ENCODE peak calls at places on chromosomes 7 and 10, in seven cellular contexts. One of them, this sample, is unnamed.

GRCh38 chr7:131057524-131058065 is 270.1 kb upstream of the MKLN1 start:
- DNase-seq in PC-9: no peak
- DNase-seq in tibial artery: no peak
- DNase-seq in fibroblast of lung: no peak
- DNase-seq in esophagus squamous epithelium: no peak
- DNase-seq in CD8-positive, alpha-beta T cell: no peak
- DNase-seq in RWPE2: no peak
- DNase-seq in this sample: no peak

GRCh38 chr10:88991161-88991899 is 732 bp downstream of the FAS start:
- DNase-seq in CD8-positive, alpha-beta T cell: peak
- DNase-seq in fibroblast of lung: peak
- DNase-seq in tibial artery: peak
- DNase-seq in esophagus squamous epithelium: no peak
- DNase-seq in PC-9: peak
- DNase-seq in RWPE2: peak
- DNase-seq in this sample: peak

GRCh38 chr7:87310790-87311419 is 34.6 kb upstream of the CROT start:
- DNase-seq in tibial artery: no peak
- DNase-seq in RWPE2: no peak
- DNase-seq in PC-9: no peak
- DNase-seq in esophagus squamous epithelium: no peak
- DNase-seq in CD8-positive, alpha-beta T cell: no peak
- DNase-seq in fibroblast of lung: no peak
- DNase-seq in this sample: no peak

GRCh38 chr7:96184783-96185182 is 137.1 kb downstream of the SLC25A13 start:
- DNase-seq in CD8-positive, alpha-beta T cell: no peak
- DNase-seq in PC-9: no peak
- DNase-seq in RWPE2: no peak
- DNase-seq in tibial artery: no peak
- DNase-seq in fibroblast of lung: no peak
- DNase-seq in esophagus squamous epithelium: no peak
- DNase-seq in this sample: no peak

GRCh38 chr7:127794551-127794950 is 142.6 kb downstream of the SND1 start:
- DNase-seq in PC-9: no peak
- DNase-seq in tibial artery: no peak
- DNase-seq in esophagus squamous epithelium: no peak
- DNase-seq in fibroblast of lung: no peak
- DNase-seq in RWPE2: no peak
- DNase-seq in CD8-positive, alpha-beta T cell: no peak
- DNase-seq in this sample: no peak

GRCh38 chr7:13036256-13036765 is 348.9 kb downstream of the ARL4A start:
- DNase-seq in tibial artery: no peak
- DNase-seq in RWPE2: no peak
- DNase-seq in esophagus squamous epithelium: no peak
- DNase-seq in PC-9: no peak
- DNase-seq in fibroblast of lung: peak
- DNase-seq in CD8-positive, alpha-beta T cell: no peak
- DNase-seq in this sample: no peak

GRCh38 chr7:108515636-108516035 is 10.3 kb downstream of the PNPLA8 start:
- DNase-seq in PC-9: no peak
- DNase-seq in tibial artery: no peak
- DNase-seq in RWPE2: no peak
- DNase-seq in CD8-positive, alpha-beta T cell: no peak
- DNase-seq in fibroblast of lung: no peak
- DNase-seq in esophagus squamous epithelium: no peak
- DNase-seq in this sample: no peak

GRCh38 chr7:26357793-26358139 is 66.1 kb downstream of the SNX10 start:
- DNase-seq in CD8-positive, alpha-beta T cell: no peak
- DNase-seq in RWPE2: no peak
- DNase-seq in esophagus squamous epithelium: no peak
- DNase-seq in PC-9: no peak
- DNase-seq in tibial artery: no peak
- DNase-seq in fibroblast of lung: no peak
- DNase-seq in this sample: no peak

GRCh38 chr7:105589221-105590077 is 8.2 kb upstream of the EFCAB10 start:
- DNase-seq in tibial artery: peak
- DNase-seq in RWPE2: no peak
- DNase-seq in PC-9: peak
- DNase-seq in fibroblast of lung: peak
- DNase-seq in CD8-positive, alpha-beta T cell: peak
- DNase-seq in esophagus squamous epithelium: no peak
- DNase-seq in this sample: peak

GRCh38 chr7:105591522-105591921 is 10.2 kb upstream of the EFCAB10 start:
- DNase-seq in esophagus squamous epithelium: no peak
- DNase-seq in fibroblast of lung: no peak
- DNase-seq in RWPE2: no peak
- DNase-seq in tibial artery: no peak
- DNase-seq in CD8-positive, alpha-beta T cell: no peak
- DNase-seq in PC-9: no peak
- DNase-seq in this sample: peak

GRCh38 chr7:105596866-105597265 is 15.6 kb upstream of the EFCAB10 start:
- DNase-seq in tibial artery: no peak
- DNase-seq in RWPE2: no peak
- DNase-seq in fibroblast of lung: no peak
- DNase-seq in esophagus squamous epithelium: no peak
- DNase-seq in CD8-positive, alpha-beta T cell: no peak
- DNase-seq in PC-9: no peak
- DNase-seq in this sample: peak

GRCh38 chr7:105590793-105591192 is 9.5 kb upstream of the EFCAB10 start:
- DNase-seq in fibroblast of lung: no peak
- DNase-seq in tibial artery: no peak
- DNase-seq in PC-9: no peak
- DNase-seq in esophagus squamous epithelium: no peak
- DNase-seq in CD8-positive, alpha-beta T cell: no peak
- DNase-seq in RWPE2: no peak
- DNase-seq in this sample: no peak

DNA sequence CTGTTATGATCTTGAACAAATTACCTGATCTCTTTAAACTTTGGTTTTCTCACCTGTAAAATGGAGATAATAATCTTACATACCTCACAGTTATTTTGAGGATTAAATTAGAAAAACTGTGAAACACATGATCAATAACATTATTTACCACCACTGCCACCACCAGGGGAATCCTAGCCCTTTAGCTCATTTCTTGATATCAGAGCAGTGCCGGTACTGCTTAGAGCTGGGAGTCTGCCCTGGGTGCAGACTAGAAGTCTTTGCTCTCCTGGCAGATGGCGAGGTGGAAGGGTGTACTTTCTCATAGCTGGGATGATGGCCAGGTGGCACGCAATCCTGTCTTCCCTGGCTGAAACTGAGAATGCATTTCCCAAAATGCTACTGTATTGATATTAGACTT is 12.7 kb upstream of the EFCAB10 start:
- DNase-seq in tibial artery: no peak
- DNase-seq in CD8-positive, alpha-beta T cell: no peak
- DNase-seq in esophagus squamous epithelium: no peak
- DNase-seq in fibroblast of lung: no peak
- DNase-seq in RWPE2: no peak
- DNase-seq in PC-9: no peak
- DNase-seq in this sample: peak
- TF ChIP-seq CTCF in tibial artery: no peak
- TF ChIP-seq CTCF in CD8-positive, alpha-beta T cell: no peak
- TF ChIP-seq CTCF in esophagus squamous epithelium: no peak
- TF ChIP-seq CTCF in fibroblast of lung: peak
- TF ChIP-seq CTCF in RWPE2: no peak
- TF ChIP-seq CTCF in PC-9: no peak
- TF ChIP-seq CTCF in this sample: no peak

GRCh38 chr7:5393748-5394147 is 29.9 kb downstream of the TNRC18 start:
- DNase-seq in RWPE2: no peak
- DNase-seq in esophagus squamous epithelium: no peak
- DNase-seq in fibroblast of lung: no peak
- DNase-seq in tibial artery: no peak
- DNase-seq in CD8-positive, alpha-beta T cell: no peak
- DNase-seq in PC-9: peak
- DNase-seq in this sample: no peak

GRCh38 chr7:5396542-5396941 is 27.1 kb downstream of the TNRC18 start:
- DNase-seq in esophagus squamous epithelium: no peak
- DNase-seq in tibial artery: no peak
- DNase-seq in CD8-positive, alpha-beta T cell: peak
- DNase-seq in PC-9: peak
- DNase-seq in RWPE2: no peak
- DNase-seq in fibroblast of lung: peak
- DNase-seq in this sample: no peak

GRCh38 chr7:5394264-5395105 is 29.1 kb downstream of the TNRC18 start:
- DNase-seq in tibial artery: no peak
- DNase-seq in CD8-positive, alpha-beta T cell: no peak
- DNase-seq in RWPE2: no peak
- DNase-seq in esophagus squamous epithelium: no peak
- DNase-seq in PC-9: no peak
- DNase-seq in fibroblast of lung: no peak
- DNase-seq in this sample: no peak

GRCh38 chr7:5396999-5397656 is 26.5 kb downstream of the TNRC18 start:
- DNase-seq in CD8-positive, alpha-beta T cell: peak
- DNase-seq in PC-9: peak
- DNase-seq in RWPE2: peak
- DNase-seq in fibroblast of lung: peak
- DNase-seq in tibial artery: peak
- DNase-seq in esophagus squamous epithelium: peak
- DNase-seq in this sample: peak

GRCh38 chr7:5395246-5395645 is 28.4 kb downstream of the TNRC18 start:
- DNase-seq in fibroblast of lung: no peak
- DNase-seq in tibial artery: no peak
- DNase-seq in RWPE2: no peak
- DNase-seq in PC-9: no peak
- DNase-seq in CD8-positive, alpha-beta T cell: no peak
- DNase-seq in esophagus squamous epithelium: no peak
- DNase-seq in this sample: no peak
- H3K27ac ChIP-seq in fibroblast of lung: no peak
- H3K27ac ChIP-seq in tibial artery: no peak
- H3K27ac ChIP-seq in RWPE2: no peak
- H3K27ac ChIP-seq in PC-9: no peak
- H3K27ac ChIP-seq in CD8-positive, alpha-beta T cell: no peak
- H3K27ac ChIP-seq in esophagus squamous epithelium: no peak
- H3K27ac ChIP-seq in this sample: peak

GRCh38 chr7:30474485-30474884 is 4.1 kb downstream of the NOD1 start:
- DNase-seq in esophagus squamous epithelium: no peak
- DNase-seq in fibroblast of lung: no peak
- DNase-seq in PC-9: no peak
- DNase-seq in RWPE2: no peak
- DNase-seq in CD8-positive, alpha-beta T cell: peak
- DNase-seq in tibial artery: no peak
- DNase-seq in this sample: no peak

GRCh38 chr7:30473393-30473775 is 5.2 kb downstream of the NOD1 start:
- DNase-seq in RWPE2: no peak
- DNase-seq in tibial artery: no peak
- DNase-seq in fibroblast of lung: no peak
- DNase-seq in PC-9: no peak
- DNase-seq in esophagus squamous epithelium: no peak
- DNase-seq in CD8-positive, alpha-beta T cell: no peak
- DNase-seq in this sample: no peak

GRCh38 chr7:30474893-30475292 is 3.7 kb downstream of the NOD1 start:
- DNase-seq in RWPE2: no peak
- DNase-seq in esophagus squamous epithelium: no peak
- DNase-seq in fibroblast of lung: peak
- DNase-seq in PC-9: no peak
- DNase-seq in CD8-positive, alpha-beta T cell: no peak
- DNase-seq in tibial artery: no peak
- DNase-seq in this sample: no peak

GRCh38 chr7:30472771-30473392 is 5.7 kb downstream of the NOD1 start:
- DNase-seq in esophagus squamous epithelium: no peak
- DNase-seq in RWPE2: no peak
- DNase-seq in tibial artery: no peak
- DNase-seq in PC-9: no peak
- DNase-seq in CD8-positive, alpha-beta T cell: peak
- DNase-seq in fibroblast of lung: peak
- DNase-seq in this sample: no peak

DNA sequence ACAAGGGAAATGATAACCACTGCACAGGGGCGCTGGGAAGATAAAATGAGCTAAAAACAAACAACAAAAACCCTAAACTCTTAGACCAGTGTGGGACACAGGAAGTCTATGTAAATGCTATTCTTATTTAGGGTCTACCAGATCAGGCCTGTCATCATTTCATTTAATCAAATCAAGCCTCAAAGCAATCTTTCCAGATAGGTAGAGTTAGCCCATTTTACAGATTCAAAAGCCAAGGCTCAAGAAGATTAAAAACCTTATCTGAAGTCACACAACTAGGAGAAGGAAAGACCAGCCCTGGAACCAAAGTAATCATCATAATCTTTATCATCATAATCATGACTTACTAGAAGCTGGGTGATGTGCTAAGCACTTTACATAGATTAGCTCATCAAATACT is 4.7 kb downstream of the NOD1 start:
- DNase-seq in CD8-positive, alpha-beta T cell: no peak
- DNase-seq in esophagus squamous epithelium: no peak
- DNase-seq in RWPE2: no peak
- DNase-seq in PC-9: no peak
- DNase-seq in tibial artery: no peak
- DNase-seq in fibroblast of lung: no peak
- DNase-seq in this sample: no peak
- H3K4me3 ChIP-seq in CD8-positive, alpha-beta T cell: no peak
- H3K4me3 ChIP-seq in esophagus squamous epithelium: no peak
- H3K4me3 ChIP-seq in RWPE2: no peak
- H3K4me3 ChIP-seq in PC-9: no peak
- H3K4me3 ChIP-seq in tibial artery: no peak
- H3K4me3 ChIP-seq in fibroblast of lung: no peak
- H3K4me3 ChIP-seq in this sample: no peak

GRCh38 chr10:95865814-95866447 is 41.8 kb upstream of the CC2D2B start:
- DNase-seq in tibial artery: no peak
- DNase-seq in PC-9: no peak
- DNase-seq in CD8-positive, alpha-beta T cell: no peak
- DNase-seq in fibroblast of lung: no peak
- DNase-seq in esophagus squamous epithelium: no peak
- DNase-seq in RWPE2: no peak
- DNase-seq in this sample: no peak

GRCh38 chr10:95866448-95866842 is 41.3 kb upstream of the CC2D2B start:
- DNase-seq in PC-9: no peak
- DNase-seq in tibial artery: no peak
- DNase-seq in fibroblast of lung: no peak
- DNase-seq in esophagus squamous epithelium: no peak
- DNase-seq in CD8-positive, alpha-beta T cell: no peak
- DNase-seq in RWPE2: no peak
- DNase-seq in this sample: no peak

GRCh38 chr10:95864906-95865813 is 42.6 kb upstream of the CC2D2B start:
- DNase-seq in RWPE2: no peak
- DNase-seq in tibial artery: no peak
- DNase-seq in esophagus squamous epithelium: no peak
- DNase-seq in PC-9: no peak
- DNase-seq in CD8-positive, alpha-beta T cell: no peak
- DNase-seq in fibroblast of lung: peak
- DNase-seq in this sample: no peak

GRCh38 chr10:95861401-95861800 is 46.4 kb upstream of the CC2D2B start:
- DNase-seq in PC-9: no peak
- DNase-seq in tibial artery: no peak
- DNase-seq in CD8-positive, alpha-beta T cell: no peak
- DNase-seq in RWPE2: no peak
- DNase-seq in fibroblast of lung: no peak
- DNase-seq in esophagus squamous epithelium: no peak
- DNase-seq in this sample: no peak

DNA sequence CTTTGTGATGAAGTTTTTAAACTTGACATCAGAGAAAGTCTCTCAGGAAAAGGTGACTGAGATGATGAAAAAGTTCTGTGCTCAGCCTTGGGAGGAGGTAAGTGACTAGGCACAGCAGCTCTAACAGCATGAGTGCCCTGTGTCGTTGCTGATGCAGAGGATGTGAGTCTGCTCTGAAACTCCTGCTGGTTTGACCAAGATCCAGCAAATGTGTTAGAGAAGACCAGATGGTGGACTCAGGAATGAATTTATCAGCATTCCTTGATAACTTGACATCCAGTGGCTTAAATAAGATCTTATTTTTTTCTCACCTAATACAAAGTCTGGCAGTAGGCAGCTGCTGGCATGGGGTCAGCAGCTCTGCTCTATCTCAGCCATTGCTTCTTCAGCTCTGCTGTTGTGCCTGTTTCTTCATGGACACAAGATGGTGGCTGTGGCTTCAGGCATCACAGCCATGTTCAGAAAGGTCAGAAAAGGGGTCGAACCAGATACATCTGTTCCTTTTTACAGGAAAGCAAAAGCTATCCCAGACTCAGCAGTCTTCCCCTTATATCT is 47.2 kb upstream of the CC2D2B start:
- DNase-seq in tibial artery: no peak
- DNase-seq in RWPE2: no peak
- DNase-seq in esophagus squamous epithelium: no peak
- DNase-seq in PC-9: no peak
- DNase-seq in fibroblast of lung: no peak
- DNase-seq in CD8-positive, alpha-beta T cell: no peak
- DNase-seq in this sample: no peak
- TF ChIP-seq CTCF in tibial artery: no peak
- TF ChIP-seq CTCF in RWPE2: no peak
- TF ChIP-seq CTCF in esophagus squamous epithelium: no peak
- TF ChIP-seq CTCF in PC-9: no peak
- TF ChIP-seq CTCF in fibroblast of lung: no peak
- TF ChIP-seq CTCF in CD8-positive, alpha-beta T cell: no peak
- TF ChIP-seq CTCF in this sample: no peak